ENCODE peak calls at places on chromosomes 1 and 21, in nine cellular contexts. W is fibroblast of pulmonary artery; R is PC-3; A is CD8-positive, alpha-beta T cell; M is brain microvascular endothelial cell; Q is psoas muscle; Y is mucosa of descending colon; G is astrocyte of the spinal cord; V is AG10803. X is an unnamed sample.

GRCh38 chr1:110515896-110516295 is 3.1 kb downstream of the KCNA10 start:
- DNase-seq in W (no peak), R (no peak), A (no peak), M (no peak), Q (no peak), Y (no peak), G (no peak), V (no peak), X (no peak)

GRCh38 chr1:162541619-162542141 is 19.8 kb upstream of the UAP1 start:
- DNase-seq in W (peak), R (peak), A (no peak), M (peak), Q (peak), Y (peak), G (peak), V (peak), X (peak)

GRCh38 chr1:64476251-64476952 is 6.5 kb downstream of the CACHD1 start:
- DNase-seq in W (peak), R (peak), A (no peak), M (peak), Q (no peak), Y (peak), G (peak), V (peak), X (peak)

GRCh38 chr1:116483481-116484309 is 87.1 kb downstream of the CD58 start:
- DNase-seq in W (peak), R (no peak), A (no peak), M (no peak), Q (no peak), Y (peak), G (no peak), V (no peak), X (no peak)

GRCh38 chr1:245698116-245698515 is 543.3 kb downstream of the KIF26B start:
- DNase-seq in W (no peak), R (no peak), A (no peak), M (no peak), Q (no peak), Y (no peak), G (no peak), V (no peak), X (no peak)

GRCh38 chr1:64801851-64802523 is 57.1 kb downstream of the RAVER2 start:
- DNase-seq in W (no peak), R (no peak), A (no peak), M (no peak), Q (no peak), Y (no peak), G (no peak), V (no peak), X (no peak)

GRCh38 chr1:116033322-116033721 is 57.0 kb downstream of the SLC22A15 start:
- DNase-seq in W (no peak), R (no peak), A (no peak), M (no peak), Q (no peak), Y (no peak), G (no peak), V (no peak), X (no peak)

GRCh38 chr1:92444351-92444750 is 42.4 kb downstream of the GFI1 start:
- DNase-seq in W (peak), R (peak), A (no peak), M (peak), Q (no peak), Y (no peak), G (peak), V (peak), X (no peak)

GRCh38 chr1:36251794-36252481 is 27.7 kb downstream of the THRAP3 start:
- DNase-seq in W (no peak), R (peak), A (no peak), M (no peak), Q (no peak), Y (no peak), G (no peak), V (no peak), X (no peak)

GRCh38 chr1:1616045-1616821 is 933 bp downstream of the MIB2 start:
- DNase-seq in W (peak), R (peak), A (peak), M (no peak), Q (peak), Y (peak), G (no peak), V (peak), X (no peak)

GRCh38 chr1:228307218-228308023 is 99.2 kb downstream of the TRIM11 start:
- DNase-seq in W (no peak), R (no peak), A (no peak), M (no peak), Q (no peak), Y (no peak), G (no peak), V (no peak), X (no peak)

GRCh38 chr1:244256086-244256485 is 195.6 kb downstream of the ADSS2 start:
- DNase-seq in W (no peak), R (no peak), A (no peak), M (no peak), Q (no peak), Y (no peak), G (no peak), V (no peak), X (no peak)

GRCh38 chr21:42405064-42406059 is 1.7 kb downstream of the UBASH3A start:
- DNase-seq in W (no peak), R (no peak), A (no peak), M (no peak), Q (no peak), Y (no peak), G (no peak), V (no peak), X (no peak)

GRCh38 chr1:152654110-152654509 is 9.1 kb upstream of the LCE2D start:
- DNase-seq in W (peak), R (peak), A (peak), M (peak), Q (no peak), Y (peak), G (peak), V (peak), X (no peak)

GRCh38 chr21:35721701-35722100 is 338.6 kb downstream of the SETD4 start:
- DNase-seq in W (no peak), R (no peak), A (no peak), M (no peak), Q (no peak), Y (no peak), G (no peak), V (no peak), X (no peak)

GRCh38 chr21:43340491-43341348 is 86.2 kb downstream of the SIK1 start:
- DNase-seq in W (peak), R (peak), A (no peak), M (peak), Q (peak), Y (no peak), G (peak), V (peak), X (no peak)

GRCh38 chr1:74368335-74368734 is 133.1 kb downstream of the TNNI3K start:
- DNase-seq in W (no peak), R (peak), A (no peak), M (no peak), Q (no peak), Y (no peak), G (no peak), V (no peak), X (no peak)

GRCh38 chr1:16244650-16245285 is 7.8 kb upstream of the CPLANE2 start:
- DNase-seq in W (no peak), R (no peak), A (no peak), M (no peak), Q (no peak), Y (no peak), G (no peak), V (no peak), X (no peak)
- TF ChIP-seq CTCF in W (no peak), R (peak), A (no peak), M (no peak), Q (no peak), Y (no peak), G (no peak), V (no peak), X (no peak)

GRCh38 chr1:161228032-161228431 is 2.2 kb downstream of the TOMM40L start:
- DNase-seq in W (no peak), R (no peak), A (no peak), M (no peak), Q (no peak), Y (no peak), G (no peak), V (no peak), X (no peak)
- H3K4me3 ChIP-seq in W (no peak), R (peak), A (no peak), M (no peak), Q (no peak), Y (no peak), G (no peak), V (no peak), X (no peak)

GRCh38 chr1:23796466-23797271 is 3.9 kb downstream of the GALE start:
- DNase-seq in W (no peak), R (no peak), A (no peak), M (no peak), Q (no peak), Y (peak), G (no peak), V (no peak), X (no peak)
- TF ChIP-seq CTCF in W (no peak), R (peak), A (no peak), M (no peak), Q (no peak), Y (no peak), G (peak), V (no peak), X (no peak)

GRCh38 chr1:113392541-113392940 is 2.2 kb downstream of the MAGI3 start:
- DNase-seq in W (no peak), R (no peak), A (no peak), M (no peak), Q (no peak), Y (no peak), G (no peak), V (no peak), X (no peak)
- H3K4me3 ChIP-seq in W (peak), R (peak), A (no peak), M (no peak), Q (peak), Y (no peak), G (peak), V (peak), X (no peak)

DNA sequence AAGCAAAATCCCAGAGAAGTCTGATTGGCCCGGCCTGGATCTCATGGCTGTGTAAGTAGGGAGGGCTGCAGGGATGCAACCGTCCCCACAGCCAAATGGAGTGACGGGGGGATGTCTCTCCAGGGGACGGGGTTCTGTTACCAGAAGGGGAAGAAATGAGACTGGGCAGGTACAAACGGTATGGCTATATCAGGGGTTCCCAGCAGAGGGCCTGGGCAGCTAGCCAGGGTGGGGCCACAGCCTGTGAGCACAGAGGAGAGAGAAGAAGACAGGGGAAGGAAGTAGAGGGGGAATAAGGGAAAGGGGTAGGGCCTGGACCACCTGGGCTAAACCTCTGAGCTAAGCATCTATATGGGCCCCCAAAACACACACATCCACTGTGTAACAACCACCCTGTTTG is 42.3 kb downstream of the FBXO2 start:
- DNase-seq in W (no peak), R (no peak), A (no peak), M (no peak), Q (no peak), Y (no peak), G (no peak), V (no peak), X (no peak)
- TF ChIP-seq CTCF in W (no peak), R (no peak), A (no peak), M (no peak), Q (no peak), Y (no peak), G (no peak), V (no peak), X (no peak)

DNA sequence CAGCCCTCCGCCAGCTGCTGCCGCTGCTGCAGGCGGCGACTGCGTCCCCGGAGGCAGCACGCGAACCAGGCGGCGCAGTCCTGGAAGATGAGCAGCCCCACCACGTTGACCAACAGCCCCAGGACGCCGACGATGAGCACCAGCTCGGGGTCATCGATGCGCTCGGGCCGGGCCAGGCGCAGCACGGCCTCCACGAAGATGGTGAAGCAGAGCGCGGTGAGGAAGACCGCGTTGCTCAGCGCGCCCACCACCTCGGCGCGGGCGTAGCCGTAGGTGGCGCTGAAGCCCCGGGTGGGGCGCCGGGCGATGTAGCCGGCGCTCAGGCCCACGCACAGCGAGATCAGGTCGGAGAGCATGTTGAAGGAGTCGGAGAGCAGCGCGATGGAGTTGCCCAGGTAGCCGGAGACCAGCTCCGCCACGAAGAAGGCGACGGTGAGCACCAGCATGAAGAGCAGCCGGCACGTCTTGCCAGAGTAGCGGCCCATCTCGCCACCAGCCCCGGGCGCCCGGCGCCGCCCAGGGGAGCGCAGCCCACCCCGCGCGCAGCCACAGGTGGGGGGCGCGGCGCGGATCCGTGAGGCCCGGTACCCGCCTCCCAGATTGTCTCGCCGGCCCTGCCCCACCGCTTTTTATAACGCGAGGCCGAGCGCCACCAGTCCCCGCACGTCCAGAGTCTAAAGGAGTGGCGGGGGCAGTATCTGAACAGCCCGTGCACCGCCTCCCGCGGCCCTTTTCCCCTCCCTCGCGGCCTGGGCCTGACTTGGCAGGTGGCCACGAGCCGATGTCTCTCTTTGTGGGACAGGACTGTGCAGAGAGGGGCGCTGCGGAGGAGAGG is at the start of gene SLC30A10:
- DNase-seq in W (peak), R (no peak), A (no peak), M (no peak), Q (peak), Y (peak), G (no peak), V (no peak), X (no peak)
- H3K4me3 ChIP-seq in W (peak), R (no peak), A (no peak), M (peak), Q (peak), Y (no peak), G (peak), V (peak), X (peak)

DNA sequence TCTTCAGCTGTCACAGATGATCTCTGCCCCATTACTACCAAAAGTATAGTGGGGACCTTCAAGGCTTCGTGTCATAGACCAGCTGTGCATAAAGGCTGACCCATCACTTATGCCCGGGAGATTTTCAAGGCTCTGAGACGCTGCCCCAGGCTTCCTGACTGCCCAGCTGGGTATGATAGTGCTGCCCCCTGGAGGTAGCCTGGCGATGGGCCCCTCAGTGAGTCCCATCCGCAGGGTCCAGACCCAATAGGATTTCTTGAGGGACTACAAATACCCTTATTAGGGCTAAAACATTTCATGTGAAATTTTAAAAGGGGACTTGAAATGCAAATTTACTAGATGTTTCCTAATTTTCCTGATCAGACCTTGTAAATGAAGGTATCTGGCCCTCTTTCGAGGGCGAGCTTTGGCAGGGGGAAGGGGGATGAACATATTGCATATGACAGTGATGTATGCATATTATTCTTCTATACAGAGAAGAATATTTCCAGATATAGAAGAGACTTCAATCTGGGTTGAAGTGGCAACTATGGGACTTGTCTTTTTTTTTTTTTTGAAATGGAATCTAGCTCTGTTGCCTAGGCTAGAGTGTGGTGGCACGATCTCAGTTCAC is 11.7 kb upstream of the FCMR start:
- DNase-seq in W (no peak), R (peak), A (peak), M (no peak), Q (no peak), Y (peak), G (no peak), V (no peak), X (no peak)
- TF ChIP-seq CTCF in W (peak), R (peak), A (peak), M (peak), Q (peak), Y (peak), G (peak), V (peak), X (peak)

DNA sequence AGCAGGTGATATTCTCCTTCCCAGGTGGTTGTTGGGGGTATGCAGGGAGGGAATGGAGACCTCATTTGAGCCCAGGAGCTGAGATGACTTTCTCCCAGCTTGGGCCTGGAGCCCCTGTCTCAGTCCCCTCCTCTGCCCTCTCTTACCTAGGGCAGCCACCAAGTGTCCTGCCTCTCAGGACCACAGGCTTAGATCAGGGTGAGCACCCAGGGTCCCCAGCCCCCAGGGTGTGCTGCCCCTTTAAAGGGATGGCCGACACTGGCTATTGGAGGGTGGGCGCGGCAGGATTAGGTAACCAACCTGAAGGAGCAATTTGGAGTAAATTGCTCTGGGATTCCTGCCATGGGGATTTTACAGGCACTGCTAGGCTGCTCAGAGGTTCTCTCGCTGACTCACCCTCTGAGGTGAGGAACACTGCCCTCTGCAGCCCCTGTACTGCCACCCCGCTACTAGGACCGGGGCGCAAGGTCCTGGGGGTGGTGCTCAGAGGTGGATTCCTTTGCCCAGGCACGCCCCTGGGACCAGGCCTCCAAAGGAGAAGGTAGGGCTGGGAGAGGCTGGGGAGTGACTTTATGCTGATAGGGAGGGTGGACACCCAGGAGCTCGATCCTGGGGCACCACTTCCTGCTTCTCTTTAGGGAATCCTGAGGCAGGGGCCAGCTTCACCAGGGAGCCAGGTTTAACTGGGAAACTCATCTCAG is 1.5 kb downstream of the RPS6KA1 start:
- DNase-seq in W (peak), R (peak), A (no peak), M (no peak), Q (no peak), Y (peak), G (peak), V (peak), X (no peak)
- H3K4me3 ChIP-seq in W (peak), R (peak), A (no peak), M (no peak), Q (no peak), Y (peak), G (no peak), V (no peak), X (no peak)

DNA sequence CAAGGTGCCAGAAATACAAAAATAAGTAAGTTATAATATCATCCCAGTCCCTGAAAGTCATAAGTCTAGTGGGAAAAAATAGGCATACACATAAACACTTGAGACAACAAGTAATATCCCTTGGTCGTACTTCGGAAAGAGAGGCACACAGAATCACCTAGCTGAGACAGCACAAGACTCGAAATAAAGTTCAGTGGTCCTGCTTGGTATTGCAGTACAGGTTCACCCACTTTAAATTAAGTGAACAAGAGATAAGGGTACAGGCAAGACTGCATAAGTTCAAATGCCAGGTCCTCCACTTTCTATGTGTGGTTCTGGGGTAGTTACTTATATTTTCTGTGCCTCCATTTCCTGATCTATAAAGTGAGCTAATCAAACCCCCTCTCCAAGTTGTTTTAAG is 47.6 kb downstream of the SEC16B start:
- DNase-seq in W (no peak), R (no peak), A (no peak), M (no peak), Q (no peak), Y (no peak), G (no peak), V (no peak), X (no peak)
- TF ChIP-seq CTCF in W (no peak), R (no peak), A (no peak), M (peak), Q (peak), Y (no peak), G (no peak), V (no peak), X (no peak)